ENCODE peak calls at places on chromosomes 5 and 9, in ten cellular contexts. O, E, V, Y, N, Q, M, C, H and L are unnamed samples. For H3K27me3, the result is how much of the 10 kb centered on the place peaks cover.

GRCh38 chr5:62265648-62266112 is 40.3 kb upstream of the KIF2A start:
- DNase-seq in M (no peak), V (no peak), Y (no peak), Q (no peak), N (no peak), E (no peak), O (no peak), C (no peak), H (no peak), L (no peak)

GRCh38 chr5:137516251-137516797 is 17.2 kb upstream of the SPOCK1 start:
- DNase-seq in N (no peak), Y (no peak), V (no peak), M (no peak), O (no peak), E (no peak), C (no peak), Q (no peak), H (no peak), L (no peak)

GRCh38 chr5:119527346-119527745 is 75.0 kb downstream of the HSD17B4 start:
- DNase-seq in H (no peak), M (no peak), E (no peak), Q (no peak), C (no peak), N (peak), V (no peak), O (no peak), Y (no peak), L (no peak)

GRCh38 chr9:78567693-78568092 is 270.8 kb downstream of the PSAT1 start:
- DNase-seq in C (no peak), E (no peak), Q (no peak), Y (no peak), V (no peak), N (peak), H (no peak), O (no peak), M (no peak), L (no peak)

GRCh38 chr5:14561741-14562140 is 19.9 kb upstream of the OTULINL start:
- DNase-seq in Q (no peak), H (no peak), E (no peak), C (no peak), M (no peak), O (no peak), Y (no peak), N (no peak), V (no peak), L (no peak)

GRCh38 chr5:75337366-75338021 is 474 bp downstream of the HMGCR start:
- DNase-seq in Y (peak), E (peak), H (no peak), N (peak), Q (peak), M (no peak), V (no peak), C (no peak), O (no peak), L (peak)

GRCh38 chr5:14595877-14596276 is 14.3 kb downstream of the OTULINL start:
- DNase-seq in E (no peak), H (no peak), Y (no peak), N (no peak), O (no peak), V (no peak), M (no peak), Q (no peak), C (no peak), L (no peak)

GRCh38 chr5:11069041-11069440 is 308.0 kb upstream of the DAP start:
- DNase-seq in Q (no peak), V (no peak), C (no peak), N (no peak), Y (no peak), H (no peak), O (no peak), M (no peak), E (no peak), L (no peak)

GRCh38 chr5:52748590-52748989 is 39.1 kb upstream of the ITGA1 start:
- DNase-seq in O (no peak), E (no peak), V (no peak), Q (no peak), N (no peak), M (no peak), H (no peak), C (no peak), Y (no peak), L (no peak)

GRCh38 chr5:62309107-62309506 is 3.1 kb downstream of the KIF2A start:
- DNase-seq in Q (no peak), H (no peak), V (no peak), E (no peak), M (no peak), C (no peak), O (no peak), N (no peak), Y (no peak), L (no peak)

GRCh38 chr5:177111720-177112394 is 21.7 kb upstream of the NSD1 start:
- DNase-seq in O (peak), C (no peak), Y (peak), E (peak), H (peak), M (no peak), V (peak), Q (no peak), N (no peak), L (peak)

GRCh38 chr9:113632776-113633590 is 169.5 kb downstream of the RGS3 start:
- DNase-seq in C (no peak), Y (peak), E (no peak), V (no peak), H (no peak), Q (no peak), M (no peak), N (no peak), O (no peak), L (no peak)

GRCh38 chr5:180133060-180133459 is 61.5 kb upstream of the RNF130 start:
- DNase-seq in H (no peak), Y (peak), O (peak), N (no peak), V (no peak), C (no peak), Q (no peak), M (no peak), E (no peak), L (no peak)

GRCh38 chr5:179307006-179307800 is 38.1 kb downstream of the ADAMTS2 start:
- DNase-seq in Q (no peak), C (peak), Y (no peak), N (no peak), O (no peak), V (no peak), H (no peak), M (no peak), E (no peak), L (no peak)

GRCh38 chr5:168125445-168126199 is 165.8 kb upstream of the WWC1 start:
- DNase-seq in V (no peak), E (no peak), M (no peak), H (no peak), N (no peak), O (no peak), Q (no peak), C (no peak), Y (no peak), L (no peak)

GRCh38 chr5:131968396-131968954 is 23.0 kb upstream of the MEIKIN start:
- DNase-seq in V (no peak), Y (no peak), Q (no peak), M (no peak), N (no peak), H (no peak), O (no peak), E (no peak), C (no peak), L (no peak)

GRCh38 chr5:95718203-95718602 is 12.9 kb upstream of the RHOBTB3 start:
- DNase-seq in Y (no peak), O (no peak), M (no peak), N (peak), H (no peak), C (no peak), Q (no peak), E (no peak), V (no peak), L (peak)

GRCh38 chr9:97367729-97368128 is 44.2 kb upstream of the TDRD7 start:
- DNase-seq in O (no peak), H (no peak), V (no peak), Q (no peak), M (no peak), C (no peak), N (no peak), E (no peak), Y (no peak), L (no peak)

GRCh38 chr5:175642998-175643397 is 14.9 kb upstream of the HRH2 start:
- DNase-seq in M (no peak), Y (no peak), C (no peak), Q (no peak), V (no peak), N (no peak), O (no peak), H (no peak), E (no peak), L (no peak)

GRCh38 chr9:11141357-11141756 is 528.6 kb upstream of the PTPRD start:
- DNase-seq in N (no peak), Q (no peak), C (no peak), E (no peak), O (no peak), Y (no peak), V (no peak), H (no peak), M (no peak), L (no peak)

GRCh38 chr5:176400382-176401156 is 12.0 kb downstream of the HIGD2A start:
- DNase-seq in C (no peak), N (no peak), M (no peak), Y (no peak), E (no peak), V (no peak), Q (no peak), O (no peak), H (no peak), L (no peak)

GRCh38 chr5:172076783-172077244 is 70.4 kb upstream of the FBXW11 start:
- DNase-seq in N (no peak), V (no peak), H (no peak), Y (no peak), E (no peak), M (no peak), C (no peak), O (no peak), Q (no peak), L (no peak)

GRCh38 chr5:34978681-34979080 is 49.3 kb downstream of the DNAJC21 start:
- DNase-seq in C (no peak), V (no peak), N (no peak), O (no peak), H (no peak), E (no peak), Y (no peak), M (no peak), Q (no peak), L (no peak)

GRCh38 chr5:151483647-151484046 is 36.2 kb downstream of the SLC36A1 start:
- DNase-seq in C (no peak), Y (no peak), N (no peak), O (no peak), Q (no peak), H (no peak), V (no peak), M (no peak), E (no peak), L (no peak)

DNA sequence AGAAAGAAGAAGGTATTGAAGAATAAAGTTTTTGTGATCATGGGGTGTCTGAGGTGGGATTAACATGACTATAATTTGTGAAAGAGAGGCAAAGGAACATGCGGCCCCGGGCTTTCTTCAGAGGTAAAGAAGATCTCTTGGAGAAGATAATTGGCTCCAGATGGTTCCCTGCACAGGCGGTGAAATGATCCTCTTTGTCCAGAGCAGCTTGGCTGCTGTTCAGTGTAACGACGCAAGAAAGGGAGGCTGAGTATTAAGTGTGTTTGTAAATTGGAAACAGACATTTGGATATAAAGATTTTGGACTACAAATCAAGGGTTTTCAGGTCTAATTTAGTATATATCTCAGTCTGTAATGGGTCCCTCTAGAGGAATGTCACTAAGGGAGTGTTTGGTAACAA is 4.3 kb downstream of the EQTN start:
- DNase-seq in H (no peak), E (peak), V (no peak), M (peak), Y (no peak), O (no peak), Q (no peak), N (no peak), C (peak), L (no peak)
- H3K4me3 ChIP-seq in H (no peak), E (no peak), V (no peak), M (no peak), Y (no peak), O (no peak), Q (no peak), N (no peak), C (no peak), L (no peak)

GRCh38 chr9:127818574-127818973 is 15.9 kb downstream of the FPGS start:
- DNase-seq in Y (no peak), V (no peak), M (no peak), N (no peak), Q (no peak), E (no peak), H (no peak), O (no peak), C (no peak), L (no peak)

GRCh38 chr9:127815512-127816361 is 13.1 kb downstream of the FPGS start:
- DNase-seq in Y (peak), N (no peak), V (no peak), Q (no peak), E (no peak), O (no peak), M (no peak), H (no peak), C (no peak), L (no peak)

GRCh38 chr9:127817881-127818434 is 15.3 kb downstream of the FPGS start:
- DNase-seq in C (no peak), E (no peak), O (no peak), H (no peak), N (no peak), Y (no peak), V (no peak), Q (no peak), M (no peak), L (no peak)

GRCh38 chr9:127816362-127816725 is 13.7 kb downstream of the FPGS start:
- DNase-seq in Q (no peak), M (no peak), C (no peak), V (no peak), H (no peak), E (no peak), N (no peak), O (no peak), Y (no peak), L (no peak)

DNA sequence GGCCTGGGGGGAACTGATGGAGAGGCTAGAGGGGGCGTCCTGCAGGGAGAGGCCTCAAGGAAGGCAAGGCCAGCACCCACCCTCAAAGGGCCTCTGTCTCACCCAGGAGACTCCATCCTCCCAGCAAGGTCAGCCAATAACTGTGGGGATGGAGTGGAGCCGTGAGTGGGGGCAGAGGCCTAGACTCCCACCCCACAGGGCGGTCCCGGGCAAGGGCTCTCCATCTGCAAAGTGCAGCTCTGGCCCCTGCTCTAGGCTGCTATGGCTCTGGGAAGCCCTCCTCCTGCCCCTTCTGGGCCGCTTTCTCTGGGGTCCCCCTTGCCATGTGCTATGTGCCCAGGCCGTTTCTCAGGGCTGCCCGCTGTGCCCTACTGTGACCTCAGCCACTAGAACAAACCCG is 14.0 kb downstream of the FPGS start:
- DNase-seq in M (no peak), C (no peak), O (no peak), E (no peak), Y (no peak), Q (no peak), H (no peak), V (no peak), N (no peak), L (no peak)
- H3K27me3 ChIP-seq in M (under half), C (under half), O (under half), E (under half), Y (under half), Q (under half), H (under half), V (under half), N (under half), L (under half)

GRCh38 chr9:123591283-123591682 is 235.3 kb downstream of the CRB2 start:
- DNase-seq in C (no peak), M (no peak), O (no peak), Y (no peak), Q (no peak), H (no peak), N (no peak), V (no peak), E (no peak), L (no peak)

GRCh38 chr9:123589666-123590239 is 233.8 kb downstream of the CRB2 start:
- DNase-seq in Q (no peak), C (no peak), N (no peak), E (no peak), O (no peak), Y (no peak), V (no peak), H (no peak), M (no peak), L (no peak)

GRCh38 chr9:123584202-123585176 is 228.5 kb downstream of the CRB2 start:
- DNase-seq in Y (no peak), V (no peak), Q (peak), H (no peak), C (no peak), O (no peak), M (no peak), E (no peak), N (no peak), L (no peak)

GRCh38 chr9:123590499-123590898 is 234.5 kb downstream of the CRB2 start:
- DNase-seq in M (no peak), Q (no peak), H (no peak), N (no peak), E (no peak), V (no peak), C (no peak), O (no peak), Y (no peak), L (no peak)

DNA sequence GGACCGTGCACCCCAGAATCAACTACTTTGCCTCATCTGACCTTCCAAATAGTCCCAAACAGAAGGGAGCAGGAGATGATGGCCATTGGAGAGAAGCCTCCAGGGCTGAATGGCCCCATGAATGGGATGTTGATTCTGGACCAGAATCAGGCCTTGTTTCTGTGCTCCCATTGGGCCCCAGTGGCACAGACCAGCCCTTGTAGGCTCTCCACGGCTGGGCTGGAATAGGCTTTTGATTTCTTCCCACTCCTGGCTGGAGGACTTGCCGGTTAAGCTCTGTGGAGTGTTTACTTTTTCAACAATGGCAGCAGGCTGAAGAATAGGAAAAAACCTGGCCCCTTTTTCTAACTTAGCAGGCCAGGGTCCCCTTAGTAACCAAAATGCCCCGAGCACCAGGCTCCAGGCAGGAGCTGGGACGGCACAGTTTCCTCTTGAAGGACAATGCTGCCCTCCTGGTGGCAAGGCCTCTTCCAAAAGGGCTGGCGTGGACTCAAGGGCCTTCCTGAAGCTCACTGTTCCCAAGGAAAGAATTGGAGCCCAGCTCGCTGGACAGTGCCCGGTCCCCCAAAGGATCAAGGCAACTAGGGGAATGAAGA is 230.2 kb downstream of the CRB2 start:
- DNase-seq in C (no peak), O (no peak), Q (peak), E (no peak), N (no peak), Y (no peak), V (no peak), M (no peak), H (no peak), L (no peak)
- H3K27ac ChIP-seq in C (no peak), O (no peak), Q (no peak), E (no peak), N (no peak), Y (no peak), V (no peak), M (no peak), H (no peak), L (no peak)

GRCh38 chr9:85723220-85723619 is 18.5 kb downstream of the AGTPBP1 start:
- DNase-seq in Y (no peak), E (no peak), M (no peak), C (no peak), N (no peak), H (no peak), O (peak), Q (no peak), V (peak), L (peak)
- H3K4me3 ChIP-seq in Y (no peak), E (no peak), M (no peak), C (no peak), N (no peak), H (no peak), O (no peak), Q (no peak), V (no peak), L (peak)